ENCODE peak calls at places on chromosomes 7 and 10, in five cellular contexts. G is K562, W is A549, I is GM12878, N is HepG2. X is an unnamed sample.

GRCh38 chr10:14009315-14010082 is 321.2 kb downstream of the FRMD4A start:
- DNase-seq in G (no peak), W (no peak), I (peak), N (no peak), X (peak)

GRCh38 chr7:35185908-35186731 is 67.8 kb downstream of the TBX20 start:
- DNase-seq in G (peak), W (peak), I (no peak), N (no peak), X (peak)

GRCh38 chr7:91314591-91315323 is 50.5 kb downstream of the FZD1 start:
- DNase-seq in G (no peak), W (no peak), I (no peak), N (no peak), X (no peak)

GRCh38 chr7:33903770-33904679 is 1.3 kb upstream of the BMPER start:
- DNase-seq in G (no peak), W (peak), I (no peak), N (peak), X (peak)

GRCh38 chr10:29811751-29812427 is 177.1 kb upstream of the SVIL start:
- DNase-seq in G (no peak), W (peak), I (no peak), N (no peak), X (peak)

GRCh38 chr10:92239185-92239599 is 51.7 kb downstream of the CPEB3 start:
- DNase-seq in G (no peak), W (no peak), I (no peak), N (no peak), X (no peak)

GRCh38 chr7:151773795-151774194 is 103.1 kb downstream of the PRKAG2 start:
- DNase-seq in G (no peak), W (no peak), I (no peak), N (no peak), X (no peak)

GRCh38 chr10:100508691-100509150 is 10.9 kb downstream of the SEC31B start:
- DNase-seq in G (peak), W (peak), I (no peak), N (peak), X (peak)

GRCh38 chr10:114822771-114823463 is 1.3 kb downstream of the FHIP2A start:
- DNase-seq in G (no peak), W (peak), I (no peak), N (peak), X (peak)

GRCh38 chr7:94578615-94579014 is 69.0 kb downstream of the CASD1 start:
- DNase-seq in G (no peak), W (no peak), I (no peak), N (no peak), X (no peak)

GRCh38 chr10:34288634-34289033 is 526.5 kb downstream of the PARD3 start:
- DNase-seq in G (no peak), W (peak), I (no peak), N (no peak), X (no peak)

GRCh38 chr7:8442814-8443304 is 9.4 kb downstream of the NXPH1 start:
- DNase-seq in G (peak), W (no peak), I (no peak), N (no peak), X (peak)

GRCh38 chr7:112199035-112199655 is 7.1 kb downstream of the DOCK4 start:
- DNase-seq in G (no peak), W (peak), I (no peak), N (no peak), X (peak)

GRCh38 chr7:21915140-21915539 is 30.6 kb downstream of the CDCA7L start:
- DNase-seq in G (no peak), W (no peak), I (no peak), N (no peak), X (no peak)

GRCh38 chr7:8261711-8262695 is at the start of gene ICA1:
- DNase-seq in G (peak), W (peak), I (no peak), N (no peak), X (peak)

GRCh38 chr7:51297986-51298385 is 18.6 kb downstream of the COBL start:
- DNase-seq in G (no peak), W (no peak), I (no peak), N (no peak), X (no peak)

GRCh38 chr7:116628971-116629586 is 42.9 kb upstream of the MET start:
- DNase-seq in G (no peak), W (peak), I (no peak), N (no peak), X (peak)

GRCh38 chr7:118003438-118003837 is 130.2 kb upstream of the CTTNBP2 start:
- DNase-seq in G (no peak), W (no peak), I (no peak), N (no peak), X (no peak)

GRCh38 chr10:123878666-123879311 is 12.8 kb downstream of the CPXM2 start:
- DNase-seq in G (no peak), W (no peak), I (no peak), N (no peak), X (no peak)

GRCh38 chr7:100968650-100969049 is 715 bp upstream of the MUC12 start:
- DNase-seq in G (no peak), W (no peak), I (no peak), N (no peak), X (no peak)

GRCh38 chr7:135811513-135811912 is 62.9 kb upstream of the FAM180A start:
- DNase-seq in G (no peak), W (no peak), I (no peak), N (no peak), X (no peak)

GRCh38 chr7:96410440-96410839 is 88.5 kb upstream of the SLC25A13 start:
- DNase-seq in G (no peak), W (no peak), I (no peak), N (no peak), X (no peak)

GRCh38 chr10:66322261-66322660 is 603.6 kb upstream of the LRRTM3 start:
- DNase-seq in G (no peak), W (no peak), I (no peak), N (no peak), X (no peak)

GRCh38 chr10:36423821-36424248 is 701.6 kb upstream of the ANKRD30A start:
- DNase-seq in G (no peak), W (no peak), I (no peak), N (no peak), X (peak)

GRCh38 chr10:124650820-124651401 is 93.3 kb downstream of the FAM53B start:
- DNase-seq in G (no peak), W (no peak), I (peak), N (no peak), X (no peak)

GRCh38 chr10:108049668-108050067 is 885.2 kb upstream of the SORCS1 start:
- DNase-seq in G (no peak), W (no peak), I (peak), N (no peak), X (no peak)

GRCh38 chr10:77844713-77845454 is 81.7 kb downstream of the DLG5 start:
- DNase-seq in G (no peak), W (peak), I (no peak), N (no peak), X (peak)

GRCh38 chr7:88306590-88307048 is at the start of gene STEAP4:
- DNase-seq in G (no peak), W (peak), I (no peak), N (no peak), X (no peak)

GRCh38 chr7:108722561-108722960 is 152.9 kb downstream of the DNAJB9 start:
- DNase-seq in G (no peak), W (no peak), I (no peak), N (no peak), X (no peak)

GRCh38 chr7:18521236-18521589 is 25.7 kb downstream of the HDAC9 start:
- DNase-seq in G (no peak), W (no peak), I (no peak), N (no peak), X (no peak)

GRCh38 chr7:25216837-25217236 is 11.4 kb downstream of the NPVF start:
- DNase-seq in G (peak), W (peak), I (peak), N (peak), X (peak)

GRCh38 chr7:5248201-5248885 is 34.4 kb upstream of the SLC29A4 start:
- DNase-seq in G (peak), W (no peak), I (no peak), N (no peak), X (no peak)

GRCh38 chr7:3951656-3952055 is 650.6 kb downstream of the SDK1 start:
- DNase-seq in G (no peak), W (no peak), I (no peak), N (no peak), X (no peak)

GRCh38 chr7:90594791-90595317 is 1.3 kb upstream of the CDK14 start:
- DNase-seq in G (no peak), W (no peak), I (no peak), N (no peak), X (peak)

GRCh38 chr10:93032105-93032808 is 28.3 kb upstream of the CYP26C1 start:
- DNase-seq in G (no peak), W (no peak), I (no peak), N (peak), X (no peak)

GRCh38 chr10:132547421-132547861 is 9.9 kb downstream of the INPP5A start:
- DNase-seq in G (no peak), W (no peak), I (no peak), N (no peak), X (no peak)

GRCh38 chr10:68992721-68993440 is 4.3 kb downstream of the KIFBP start:
- DNase-seq in G (no peak), W (no peak), I (no peak), N (no peak), X (no peak)
- H3K4me2 ChIP-seq in G (no peak), W (peak), I (peak), N (no peak), X (no peak)

DNA sequence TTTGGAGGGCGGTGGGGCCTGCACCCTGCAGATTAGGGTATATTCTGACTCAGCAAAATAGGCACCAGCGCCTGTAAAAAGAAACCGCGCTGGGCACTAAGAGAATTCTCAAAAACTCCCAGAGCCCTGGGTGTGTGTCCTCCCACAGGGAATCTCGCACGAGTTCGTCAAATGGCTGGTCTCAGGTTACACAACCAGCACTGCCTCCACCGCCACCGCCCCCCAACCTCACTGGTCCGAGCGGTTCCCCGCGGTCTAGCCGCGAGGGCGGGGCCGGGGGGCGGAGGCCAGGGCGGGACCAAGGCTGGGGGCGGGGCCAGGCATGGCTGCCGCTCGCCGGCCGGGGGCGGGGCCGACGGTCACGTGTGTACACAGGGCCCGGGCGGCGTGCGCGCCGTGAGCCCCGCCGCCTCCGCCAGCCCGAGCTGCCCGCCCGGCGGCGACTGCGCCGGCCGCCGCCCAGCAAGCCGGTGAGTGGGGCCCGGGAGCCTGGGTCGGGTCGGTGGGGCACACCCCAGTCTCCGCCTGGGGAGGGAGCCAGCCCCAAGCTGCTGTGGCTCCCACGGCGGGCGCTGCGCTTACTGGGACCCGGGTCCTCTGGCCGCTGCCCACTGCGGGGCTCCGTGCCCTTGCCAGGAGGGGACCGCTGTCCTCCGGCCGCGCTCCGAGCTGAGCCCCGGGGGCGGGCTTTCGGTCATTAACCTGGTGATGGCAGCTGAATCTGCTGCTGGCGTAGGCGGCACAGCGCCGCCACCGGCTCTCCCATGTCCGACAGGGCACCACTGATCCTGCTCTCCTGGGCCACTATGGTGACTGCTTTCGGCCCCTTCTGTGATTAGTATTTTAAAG is at the start of gene GPR146:
- DNase-seq in G (peak), W (peak), I (no peak), N (peak), X (peak)
- TF ChIP-seq POLR2A in G (no peak), W (no peak), I (peak), N (peak), X (peak)

DNA sequence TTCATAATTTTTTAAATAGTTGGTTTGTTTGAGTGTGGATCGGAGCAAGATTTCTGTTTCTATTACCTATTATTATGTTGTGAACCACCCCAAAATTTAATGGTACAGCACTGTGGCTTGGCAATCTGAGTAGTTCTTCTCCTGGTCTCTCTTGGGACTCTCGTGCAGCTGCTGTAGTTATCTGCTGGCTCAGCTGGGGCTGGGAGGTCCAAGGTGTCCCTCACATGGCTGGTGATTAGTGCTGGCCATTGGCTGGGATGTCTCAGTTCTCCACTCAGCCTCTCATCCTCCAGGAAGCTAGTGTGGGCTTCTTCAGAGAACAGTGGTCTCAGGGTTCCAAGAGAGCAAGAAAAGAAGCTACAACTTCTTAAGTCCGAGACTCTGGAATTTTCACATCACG is 15.4 kb downstream of the NPFFR1 start:
- DNase-seq in G (no peak), W (no peak), I (no peak), N (no peak), X (no peak)
- TF ChIP-seq MYC in G (no peak), W (no peak), I (no peak), N (no peak), X (no peak)

GRCh38 chr7:46321556-46322205 is 400.6 kb upstream of the IGFBP3 start:
- DNase-seq in G (no peak), W (peak), I (no peak), N (peak), X (peak)
- H3K4me2 ChIP-seq in G (no peak), W (peak), I (no peak), N (no peak), X (peak)

GRCh38 chr10:927131-927530 is 4.4 kb downstream of the LARP4B start:
- DNase-seq in G (no peak), W (no peak), I (no peak), N (no peak), X (peak)

GRCh38 chr10:926075-926698 is 5.3 kb downstream of the LARP4B start:
- DNase-seq in G (no peak), W (no peak), I (no peak), N (no peak), X (no peak)

GRCh38 chr10:921471-922414 is 9.8 kb downstream of the LARP4B start:
- DNase-seq in G (no peak), W (no peak), I (no peak), N (no peak), X (no peak)

GRCh38 chr10:923844-924523 is 7.5 kb downstream of the LARP4B start:
- DNase-seq in G (no peak), W (no peak), I (no peak), N (no peak), X (no peak)

GRCh38 chr10:924524-924859 is 7.0 kb downstream of the LARP4B start:
- DNase-seq in G (no peak), W (no peak), I (no peak), N (no peak), X (no peak)
- TF ChIP-seq POLR2A in G (peak), W (no peak), I (no peak), N (no peak), X (no peak)

DNA sequence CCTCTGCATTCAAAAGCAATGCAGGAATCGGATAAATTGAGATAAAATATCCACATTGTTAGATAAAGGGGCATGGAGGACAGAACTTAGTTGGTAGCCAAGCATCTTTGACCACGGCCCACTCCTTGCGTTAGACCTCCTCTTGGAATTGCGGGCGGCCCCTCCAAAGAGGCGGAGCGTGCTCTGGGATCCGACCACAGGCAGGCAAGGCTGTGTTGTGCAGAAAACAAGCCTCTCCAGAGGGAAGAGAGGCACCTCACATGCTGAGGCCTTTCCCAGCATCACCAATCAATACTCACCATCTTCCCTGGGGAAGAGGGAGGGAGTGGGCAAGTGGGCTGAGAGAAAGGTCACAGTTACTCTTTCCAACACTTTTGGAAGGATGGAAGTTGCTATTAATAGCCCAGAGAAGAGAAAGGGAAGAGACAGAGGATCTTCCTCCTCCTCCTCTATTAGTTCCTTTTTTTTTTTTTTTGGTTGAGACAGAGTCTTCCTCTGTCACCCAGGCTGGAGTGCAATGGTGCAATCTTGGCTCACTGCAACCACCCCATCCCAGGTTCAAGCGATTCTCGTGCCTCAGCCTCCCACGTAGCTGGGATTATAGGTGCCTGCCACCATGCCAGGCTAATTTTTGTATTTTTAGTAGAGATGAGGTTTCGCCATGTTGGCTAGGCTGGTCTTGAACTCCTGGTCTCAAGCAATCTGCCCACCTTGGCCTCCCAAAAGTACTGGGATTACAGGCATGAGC is 49.7 kb upstream of the NRF1 start:
- DNase-seq in G (no peak), W (no peak), I (no peak), N (no peak), X (no peak)
- TF ChIP-seq MYC in G (no peak), W (no peak), I (no peak), N (no peak), X (no peak)

GRCh38 chr7:591856-592628 is 72.4 kb upstream of the PDGFA start:
- DNase-seq in G (peak), W (no peak), I (no peak), N (no peak), X (no peak)

GRCh38 chr7:594212-594913 is 74.7 kb upstream of the PDGFA start:
- DNase-seq in G (no peak), W (no peak), I (no peak), N (no peak), X (no peak)

GRCh38 chr7:595621-596010 is 76.0 kb upstream of the PDGFA start:
- DNase-seq in G (no peak), W (no peak), I (no peak), N (no peak), X (no peak)

GRCh38 chr7:594920-595620 is 75.4 kb upstream of the PDGFA start:
- DNase-seq in G (no peak), W (no peak), I (no peak), N (no peak), X (no peak)

GRCh38 chr7:593324-594115 is 73.9 kb upstream of the PDGFA start:
- DNase-seq in G (no peak), W (no peak), I (peak), N (no peak), X (no peak)
- H3K4me2 ChIP-seq in G (no peak), W (no peak), I (peak), N (no peak), X (no peak)